ENCODE peak calls at places on chromosomes 1 and 21, in seven cellular contexts. A is stimulated activated CD4-positive, alpha-beta T cell treated with anti-CD3 and anti-CD28 coated beads, TNF-alpha, amount 100 ng/mL, for 48 hours; Y is left lung; S is NCI-H1092; V is EL; F is testis; N is NCI-H1417. W is an unnamed sample.

GRCh38 chr1:37722181-37723071 is 30.1 kb downstream of the CDCA8 start:
- DNase-seq in N (no peak), Y (no peak), A (no peak), V (no peak), S (no peak), F (no peak), W (peak; percentile 93)

GRCh38 chr1:201295861-201296260 is 12.6 kb downstream of the PKP1 start:
- DNase-seq in Y (no peak), S (no peak), V (peak; percentile 81), A (no peak), N (no peak), F (no peak), W (no peak)

GRCh38 chr21:41610042-41610839 is 102.3 kb upstream of the TMPRSS2 start:
- DNase-seq in A (peak; percentile 15), N (peak; percentile 54), F (peak; percentile 75), Y (peak; percentile 72), S (peak; percentile 29), V (peak; percentile 65), W (no peak)

GRCh38 chr21:44758781-44759627 is 42.6 kb downstream of the UBE2G2 start:
- DNase-seq in N (no peak), Y (no peak), S (no peak), A (no peak), V (no peak), F (no peak), W (no peak)

GRCh38 chr1:24193046-24193445 is 6.0 kb upstream of the IFNLR1 start:
- DNase-seq in N (no peak), V (peak; percentile 28), A (no peak), F (peak; percentile 44), S (no peak), Y (no peak), W (no peak)

GRCh38 chr1:60130703-60131102 is 57.1 kb upstream of the C1orf87 start:
- DNase-seq in F (no peak), S (no peak), V (peak; percentile 47), Y (no peak), N (no peak), A (no peak), W (no peak)

GRCh38 chr1:116951175-116951935 is 41.6 kb downstream of the PTGFRN start:
- DNase-seq in Y (peak; percentile 72), V (peak; percentile 34), N (no peak), S (no peak), A (no peak), F (no peak), W (no peak)

GRCh38 chr1:154557939-154558609 is 388 bp downstream of the UBE2Q1 start:
- DNase-seq in N (peak; percentile 55), S (no peak), Y (peak; percentile 68), V (peak; percentile 34), F (peak; percentile 50), A (no peak), W (peak; percentile 47)

GRCh38 chr1:20721117-20722061 is 3.6 kb upstream of the KIF17 start:
- DNase-seq in S (no peak), F (no peak), N (no peak), V (no peak), Y (peak; percentile 25), A (no peak), W (no peak)